ENCODE peak calls at places on chromosomes 3 and 15, in eight cellular contexts. R is GM23248, I is SK-N-SH, A is GM23338, X is neural progenitor cell, L is OCI-LY7, W is PC-3, S is HCT116. T is an unnamed sample.
A peak's percentile ranks its signal among the peaks of the same experiment; 100 is the strongest.

GRCh38 chr15:31361764-31362120 is 35.1 kb downstream of the KLF13 start:
- DNase-seq in R (no peak), I (peak; percentile 55), A (peak; percentile 48), X (peak; percentile 11), L (no peak), W (no peak), S (no peak), T (no peak)

GRCh38 chr15:91142097-91142744 is 42.2 kb downstream of the SV2B start:
- DNase-seq in R (peak; percentile 7), I (no peak), A (peak; percentile 56), X (peak; percentile 22), L (peak; percentile 35), W (peak; percentile 31), S (no peak), T (peak; percentile 32)

GRCh38 chr15:86009727-86010126 is 69.9 kb upstream of the AGBL1 start:
- DNase-seq in R (no peak), I (no peak), A (no peak), X (no peak), L (no peak), W (no peak), S (no peak), T (no peak)

GRCh38 chr3:170132335-170132734 is 49.2 kb downstream of the PHC3 start:
- DNase-seq in R (no peak), I (no peak), A (no peak), X (no peak), L (peak; percentile 79), W (no peak), S (no peak), T (peak; percentile 91)

GRCh38 chr3:44984335-44984734 is 8.3 kb downstream of the EXOSC7 start:
- DNase-seq in R (no peak), I (no peak), A (no peak), X (no peak), L (no peak), W (no peak), S (no peak), T (no peak)

GRCh38 chr3:107848516-107848915 is 242.3 kb downstream of the CD47 start:
- DNase-seq in R (no peak), I (no peak), A (no peak), X (no peak), L (no peak), W (no peak), S (no peak), T (peak; percentile 90)

GRCh38 chr15:67043939-67044771 is 21.2 kb upstream of the SMAD3 start:
- DNase-seq in R (peak; percentile 87), I (no peak), A (peak; percentile 87), X (peak; percentile 66), L (no peak), W (peak; percentile 69), S (no peak), T (no peak)

GRCh38 chr15:55552926-55553325 is 35.2 kb downstream of the PYGO1 start:
- DNase-seq in R (peak; percentile 3), I (no peak), A (peak; percentile 34), X (peak; percentile 43), L (no peak), W (no peak), S (no peak), T (no peak)

GRCh38 chr3:80232760-80233159 is 465.0 kb upstream of the ROBO1 start:
- DNase-seq in R (peak; percentile 60), I (no peak), A (peak; percentile 6), X (no peak), L (no peak), W (peak; percentile 95), S (no peak), T (no peak)

GRCh38 chr3:160598865-160599264 is 33.5 kb upstream of the KPNA4 start:
- DNase-seq in R (no peak), I (no peak), A (no peak), X (no peak), L (no peak), W (no peak), S (no peak), T (no peak)

GRCh38 chr3:174955513-174956001 is 96.4 kb downstream of the NAALADL2 start:
- DNase-seq in R (peak; percentile 64), I (no peak), A (no peak), X (no peak), L (no peak), W (peak; percentile 90), S (peak; percentile 22), T (no peak)

GRCh38 chr3:38649500-38650247 is at the start of gene SCN5A:
- DNase-seq in R (peak; percentile 36), I (peak; percentile 94), A (peak; percentile 73), X (peak; percentile 82), L (no peak), W (peak; percentile 30), S (no peak), T (peak; percentile 65)

GRCh38 chr3:133987933-133988484 is 41.7 kb downstream of the SLCO2A1 start:
- DNase-seq in R (no peak), I (no peak), A (no peak), X (no peak), L (no peak), W (no peak), S (no peak), T (no peak)

GRCh38 chr15:56052389-56053045 is 59.1 kb upstream of the NEDD4 start:
- DNase-seq in R (peak; percentile 71), I (peak; percentile 36), A (peak; percentile 76), X (peak; percentile 50), L (peak; percentile 60), W (peak; percentile 67), S (peak; percentile 57), T (peak; percentile 60)

GRCh38 chr3:196688349-196688748 is 23.7 kb downstream of the CEP19 start:
- DNase-seq in R (peak; percentile 96), I (no peak), A (no peak), X (no peak), L (no peak), W (no peak), S (no peak), T (no peak)

DNA sequence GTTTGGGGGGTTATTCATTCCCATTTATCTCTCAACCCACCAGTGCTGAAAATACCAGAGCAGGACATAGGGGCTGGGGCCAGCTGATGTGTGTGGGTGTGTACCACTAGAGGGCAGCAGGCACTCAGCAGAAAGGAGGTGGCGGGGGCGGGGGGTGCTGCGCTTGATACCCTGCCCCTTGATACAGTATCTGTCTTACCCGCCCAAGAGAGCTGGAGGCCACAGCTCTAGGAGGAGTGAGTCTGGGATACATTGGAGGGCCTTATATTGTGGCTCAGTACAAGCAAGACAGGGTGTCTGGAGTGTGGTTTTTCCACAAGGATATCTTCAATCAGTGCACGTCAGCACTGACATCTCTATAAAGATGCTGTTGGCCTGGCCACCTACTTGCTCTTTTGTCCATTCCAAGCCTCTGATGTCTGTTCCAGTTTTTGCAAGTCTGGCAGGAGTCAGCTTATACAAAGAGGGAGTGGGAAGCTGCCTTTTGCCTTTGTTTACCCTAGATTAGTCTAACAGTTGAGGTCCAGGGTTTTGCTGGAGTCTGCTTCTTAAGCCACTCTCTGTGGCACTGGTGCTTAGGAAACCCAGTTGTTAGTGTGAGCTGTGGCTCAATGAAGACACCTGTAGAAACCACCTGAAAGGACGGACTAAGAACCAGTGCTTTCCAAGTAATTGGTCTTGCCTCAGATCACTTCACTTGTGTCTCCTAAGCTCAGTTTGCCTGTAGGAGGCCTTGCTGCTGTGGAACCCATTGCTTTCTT is 1.5 kb upstream of the RBM15B start:
- DNase-seq in R (peak; percentile 74), I (peak; percentile 84), A (peak; percentile 85), X (peak; percentile 81), L (peak; percentile 77), W (peak; percentile 34), S (no peak), T (peak; percentile 52)
- H3K79me2 ChIP-seq in R (peaks cover 68% of the 10 kb centered on the region), I (peaks cover 84% of the 10 kb centered on the region), A (peaks cover 60% of the 10 kb centered on the region), X (peaks cover 65% of the 10 kb centered on the region), L (peaks cover 62% of the 10 kb centered on the region), W (peaks cover 70% of the 10 kb centered on the region), S (peaks cover 52% of the 10 kb centered on the region), T (peaks cover 74% of the 10 kb centered on the region)

GRCh38 chr15:49196856-49197255 is 26.8 kb downstream of the GALK2 start:
- DNase-seq in R (no peak), I (no peak), A (no peak), X (no peak), L (no peak), W (no peak), S (no peak), T (no peak)

GRCh38 chr15:49200347-49200746 is 30.3 kb downstream of the GALK2 start:
- DNase-seq in R (no peak), I (no peak), A (no peak), X (no peak), L (no peak), W (no peak), S (no peak), T (no peak)

GRCh38 chr15:49199666-49200065 is 29.6 kb downstream of the GALK2 start:
- DNase-seq in R (peak; percentile 36), I (no peak), A (no peak), X (no peak), L (no peak), W (no peak), S (no peak), T (no peak)
- TF ChIP-seq EZH2phosphoT487 in R (no peak), I (no peak), A (no peak), X (no peak), L (no peak), W (no peak), S (no peak), T (no peak)

GRCh38 chr3:122908251-122908650 is 113.4 kb downstream of the SLC49A4 start:
- DNase-seq in R (no peak), I (no peak), A (no peak), X (no peak), L (no peak), W (no peak), S (no peak), T (no peak)
- H3K79me2 ChIP-seq in R (no peaks in the 10 kb centered on the region), I (no peaks in the 10 kb centered on the region), A (no peaks in the 10 kb centered on the region), X (no peaks in the 10 kb centered on the region), L (no peaks in the 10 kb centered on the region), W (no peaks in the 10 kb centered on the region), S (no peaks in the 10 kb centered on the region), T (no peaks in the 10 kb centered on the region)

GRCh38 chr3:32132121-32132520 is 25.7 kb downstream of the GPD1L start:
- DNase-seq in R (no peak), I (no peak), A (no peak), X (no peak), L (no peak), W (peak; percentile 77), S (no peak), T (no peak)
- TF ChIP-seq EZH2phosphoT487 in R (no peak), I (no peak), A (no peak), X (no peak), L (no peak), W (no peak), S (no peak), T (no peak)

GRCh38 chr3:89113887-89114840 is 6.7 kb downstream of the EPHA3 start:
- DNase-seq in R (peak; percentile 72), I (peak; percentile 37), A (peak; percentile 93), X (peak; percentile 87), L (no peak), W (peak; percentile 69), S (no peak), T (peak; percentile 72)
- H3K79me2 ChIP-seq in R (no peaks in the 10 kb centered on the region), I (no peaks in the 10 kb centered on the region), A (no peaks in the 10 kb centered on the region), X (no peaks in the 10 kb centered on the region), L (no peaks in the 10 kb centered on the region), W (no peaks in the 10 kb centered on the region), S (no peaks in the 10 kb centered on the region), T (no peaks in the 10 kb centered on the region)